ENCODE peak calls at places on chromosomes 13 and 19, in six cellular contexts. K is Karpas-422; R is naive thymus-derived CD8-positive, alpha-beta T cell; H is H54; Y is NCI-H774; V is CD8-positive, alpha-beta T cell. A is an unnamed sample.

GRCh38 chr13:48626077-48626449 is 27.7 kb upstream of the CYSLTR2 start:
- DNase-seq in K (no peak), R (no peak), H (no peak), Y (no peak), V (no peak), A (no peak)

GRCh38 chr19:20968092-20968491 is 45.0 kb downstream of the ZNF85 start:
- DNase-seq in K (no peak), R (no peak), H (no peak), Y (no peak), V (no peak), A (no peak)

GRCh38 chr19:16376649-16377048 is 52.0 kb downstream of the KLF2 start:
- DNase-seq in K (peak), R (peak), H (peak), Y (no peak), V (peak), A (no peak)

GRCh38 chr13:96984061-96984508 is 10.2 kb downstream of the OXGR1 start:
- DNase-seq in K (no peak), R (no peak), H (no peak), Y (peak), V (peak), A (no peak)

GRCh38 chr13:114112231-114112825 is 20.1 kb downstream of the RASA3 start:
- DNase-seq in K (no peak), R (no peak), H (no peak), Y (no peak), V (no peak), A (no peak)

GRCh38 chr13:34035676-34036325 is 217.9 kb downstream of the RFC3 start:
- DNase-seq in K (no peak), R (no peak), H (no peak), Y (no peak), V (no peak), A (no peak)

GRCh38 chr13:97600438-97601080 is 166.6 kb downstream of the RAP2A start:
- DNase-seq in K (no peak), R (no peak), H (no peak), Y (no peak), V (no peak), A (peak)

GRCh38 chr19:29478578-29479565 is 46.9 kb upstream of the VSTM2B start:
- DNase-seq in K (peak), R (no peak), H (no peak), Y (no peak), V (no peak), A (no peak)

GRCh38 chr19:36214388-36215275 is at the start of the genes ZNF146 and ZNF565:
- DNase-seq in K (peak), R (peak), H (peak), Y (peak), V (peak), A (peak)

GRCh38 chr19:27975419-27976005 is 1237.4 kb downstream of the UQCRFS1 start:
- DNase-seq in K (no peak), R (no peak), H (no peak), Y (no peak), V (no peak), A (no peak)

GRCh38 chr19:44799627-44800257 is 9.2 kb upstream of the BCAM start:
- DNase-seq in K (no peak), R (no peak), H (no peak), Y (no peak), V (no peak), A (no peak)

GRCh38 chr13:77222000-77222690 is 104.7 kb downstream of the MYCBP2 start:
- DNase-seq in K (no peak), R (no peak), H (no peak), Y (no peak), V (no peak), A (no peak)

GRCh38 chr13:79936368-79937136 is 404.4 kb downstream of the SPRY2 start:
- DNase-seq in K (no peak), R (no peak), H (peak), Y (no peak), V (no peak), A (peak)

GRCh38 chr19:10418281-10419199 is 1.8 kb upstream of the PDE4A start:
- DNase-seq in K (no peak), R (no peak), H (no peak), Y (no peak), V (no peak), A (no peak)

GRCh38 chr13:44904982-44905381 is 84.3 kb downstream of the NUFIP1 start:
- DNase-seq in K (no peak), R (no peak), H (peak), Y (no peak), V (no peak), A (peak)

GRCh38 chr19:30781519-30781918 is 409.3 kb downstream of the ZNF536 start:
- DNase-seq in K (no peak), R (no peak), H (no peak), Y (no peak), V (no peak), A (no peak)

GRCh38 chr13:45511310-45512147 is 46.8 kb downstream of the COG3 start:
- DNase-seq in K (peak), R (peak), H (no peak), Y (peak), V (peak), A (peak)

GRCh38 chr13:40402931-40403412 is 263.5 kb downstream of the FOXO1 start:
- DNase-seq in K (no peak), R (no peak), H (no peak), Y (no peak), V (no peak), A (no peak)

GRCh38 chr19:2231621-2232221 is 4.4 kb downstream of the PLEKHJ1 start:
- DNase-seq in K (peak), R (no peak), H (no peak), Y (no peak), V (no peak), A (no peak)

GRCh38 chr19:51570962-51571575 is at the start of gene ZNF175:
- DNase-seq in K (peak), R (peak), H (peak), Y (peak), V (peak), A (peak)

GRCh38 chr13:95256086-95256485 is 45.2 kb downstream of the ABCC4 start:
- DNase-seq in K (no peak), R (no peak), H (peak), Y (no peak), V (no peak), A (peak)

GRCh38 chr13:114111577-114111976 is 20.8 kb downstream of the RASA3 start:
- DNase-seq in K (no peak), R (no peak), H (no peak), Y (no peak), V (no peak), A (no peak)

A was measured in stromal cell of bone marrow.